ENCODE peak calls at places on chromosomes 12 and 14, in seven cellular contexts. V, K, I, A, U, T and E are unnamed samples. For H3K4me1, the result is how much of the 10 kb centered on the place peaks cover.

GRCh38 chr12:43349863-43350262 is 202.1 kb downstream of the ADAMTS20 start:
- DNase-seq in V (no peak), K (no peak), I (peak), A (peak), U (no peak), T (no peak), E (no peak)

GRCh38 chr12:1691123-1692007 is 495 bp downstream of the ADIPOR2 start:
- DNase-seq in V (no peak), K (peak), I (no peak), A (peak), U (no peak), T (peak), E (peak)

GRCh38 chr14:57982161-57982560 is 116.3 kb upstream of the SLC35F4 start:
- DNase-seq in V (no peak), K (no peak), I (no peak), A (no peak), U (no peak), T (no peak), E (no peak)

GRCh38 chr14:105529506-105530445 is 3.4 kb downstream of the TMEM121 start:
- DNase-seq in V (no peak), K (no peak), I (no peak), A (no peak), U (peak), T (no peak), E (no peak)

GRCh38 chr12:55060470-55060869 is 40.7 kb downstream of the NEUROD4 start:
- DNase-seq in V (peak), K (no peak), I (no peak), A (no peak), U (no peak), T (no peak), E (no peak)

GRCh38 chr14:23139874-23140273 is 20.8 kb upstream of the CEBPE start:
- DNase-seq in V (no peak), K (no peak), I (no peak), A (no peak), U (no peak), T (no peak), E (no peak)

GRCh38 chr12:103884316-103884715 is 43.3 kb upstream of the NT5DC3 start:
- DNase-seq in V (no peak), K (no peak), I (no peak), A (peak), U (peak), T (peak), E (no peak)

GRCh38 chr12:60494249-60494648 is 898.4 kb downstream of the SLC16A7 start:
- DNase-seq in V (no peak), K (peak), I (peak), A (peak), U (no peak), T (peak), E (peak)

GRCh38 chr14:68295316-68295816 is 475.8 kb downstream of the RAD51B start:
- DNase-seq in V (peak), K (no peak), I (peak), A (no peak), U (no peak), T (peak), E (peak)

GRCh38 chr12:44584625-44585024 is 291.5 kb downstream of the NELL2 start:
- DNase-seq in V (no peak), K (no peak), I (no peak), A (no peak), U (no peak), T (no peak), E (no peak)

GRCh38 chr12:98745578-98746391 is 100.7 kb downstream of the APAF1 start:
- DNase-seq in V (peak), K (no peak), I (no peak), A (peak), U (no peak), T (peak), E (no peak)

GRCh38 chr12:55891310-55891709 is 36.4 kb downstream of the PYM1 start:
- DNase-seq in V (no peak), K (no peak), I (no peak), A (no peak), U (no peak), T (no peak), E (no peak)

GRCh38 chr14:104820669-104821228 is 19.8 kb downstream of the ZBTB42 start:
- DNase-seq in V (peak), K (peak), I (no peak), A (peak), U (no peak), T (peak), E (peak)

GRCh38 chr14:54929556-54929955 is 26.9 kb upstream of the GCH1 start:
- DNase-seq in V (no peak), K (no peak), I (no peak), A (no peak), U (no peak), T (no peak), E (no peak)

GRCh38 chr14:57725399-57726077 is 140.4 kb downstream of the SLC35F4 start:
- DNase-seq in V (no peak), K (no peak), I (peak), A (peak), U (no peak), T (no peak), E (peak)

GRCh38 chr14:89466939-89467338 is 49.9 kb upstream of the FOXN3 start:
- DNase-seq in V (no peak), K (no peak), I (no peak), A (no peak), U (no peak), T (no peak), E (no peak)

GRCh38 chr12:12523229-12523628 is 39.4 kb downstream of the DUSP16 start:
- DNase-seq in V (no peak), K (no peak), I (no peak), A (no peak), U (no peak), T (no peak), E (no peak)

GRCh38 chr12:3904999-3905398 is 31.8 kb upstream of the PARP11 start:
- DNase-seq in V (no peak), K (no peak), I (no peak), A (no peak), U (no peak), T (no peak), E (no peak)

GRCh38 chr12:64889434-64890216 is 65.2 kb downstream of the TBC1D30 start:
- DNase-seq in V (peak), K (no peak), I (no peak), A (no peak), U (no peak), T (no peak), E (peak)

GRCh38 chr14:90630407-90630806 is 185.8 kb downstream of the TTC7B start:
- DNase-seq in V (no peak), K (no peak), I (no peak), A (no peak), U (no peak), T (no peak), E (no peak)
- H3K27ac ChIP-seq in V (no peak), K (no peak), I (no peak), A (no peak), U (no peak), T (no peak), E (no peak)

GRCh38 chr12:52182898-52183543 is 8.8 kb downstream of the KRT80 start:
- DNase-seq in V (no peak), K (no peak), I (no peak), A (no peak), U (no peak), T (no peak), E (no peak)
- H3K4me1 ChIP-seq in V (under half), K (half or more), I (half or more), A (under half), U (under half), T (under half), E (under half)

GRCh38 chr12:106841471-106842302 is 67.2 kb downstream of the RIC8B start:
- DNase-seq in V (no peak), K (peak), I (peak), A (peak), U (peak), T (peak), E (peak)

GRCh38 chr12:106837782-106838181 is 63.3 kb downstream of the RIC8B start:
- DNase-seq in V (no peak), K (no peak), I (no peak), A (no peak), U (no peak), T (no peak), E (no peak)

GRCh38 chr12:106845910-106846309 is 71.4 kb downstream of the RIC8B start:
- DNase-seq in V (no peak), K (no peak), I (no peak), A (peak), U (no peak), T (no peak), E (no peak)

GRCh38 chr12:106839343-106839742 is 64.9 kb downstream of the RIC8B start:
- DNase-seq in V (no peak), K (no peak), I (no peak), A (no peak), U (no peak), T (no peak), E (no peak)

GRCh38 chr12:106840217-106840616 is 65.7 kb downstream of the RIC8B start:
- DNase-seq in V (no peak), K (peak), I (no peak), A (peak), U (no peak), T (peak), E (no peak)
- H3K27ac ChIP-seq in V (no peak), K (peak), I (no peak), A (peak), U (peak), T (peak), E (no peak)

GRCh38 chr14:35952584-35952983 is 126.4 kb downstream of the BRMS1L start:
- DNase-seq in V (no peak), K (no peak), I (no peak), A (no peak), U (no peak), T (no peak), E (no peak)

GRCh38 chr14:35944847-35945246 is 118.7 kb downstream of the BRMS1L start:
- DNase-seq in V (peak), K (peak), I (peak), A (no peak), U (peak), T (no peak), E (peak)

GRCh38 chr14:35949933-35950332 is 123.8 kb downstream of the BRMS1L start:
- DNase-seq in V (no peak), K (no peak), I (no peak), A (no peak), U (no peak), T (no peak), E (no peak)
- H3K4me1 ChIP-seq in V (under half), K (under half), I (under half), A (under half), U (under half), T (under half), E (under half)

DNA sequence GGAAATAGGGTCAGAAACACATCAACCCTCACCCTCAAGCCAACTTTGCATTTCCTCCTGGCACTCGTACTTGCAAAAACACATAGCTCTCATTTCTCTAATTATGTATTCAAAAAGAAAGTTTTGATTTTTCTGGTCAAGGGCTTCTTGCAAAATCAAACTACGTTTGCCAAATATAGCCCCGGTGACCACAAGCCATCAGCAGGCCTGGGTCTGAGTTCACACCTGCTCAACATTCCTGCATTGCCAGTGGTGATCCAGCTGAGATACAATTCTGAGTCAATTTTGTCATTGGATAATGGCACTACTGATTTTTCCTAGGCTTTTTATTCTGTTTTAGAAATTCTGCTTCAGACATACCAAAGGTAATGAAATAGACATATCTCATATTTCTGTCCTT is 10.7 kb upstream of the BHLHE41 start:
- DNase-seq in V (no peak), K (no peak), I (no peak), A (no peak), U (no peak), T (no peak), E (no peak)
- H3K27ac ChIP-seq in V (no peak), K (no peak), I (no peak), A (no peak), U (no peak), T (no peak), E (no peak)

GRCh38 chr14:91398192-91398591 is 19.4 kb downstream of the CCDC88C start:
- DNase-seq in V (no peak), K (no peak), I (no peak), A (no peak), U (no peak), T (no peak), E (no peak)
- H3K4me1 ChIP-seq in V (under half), K (under half), I (under half), A (under half), U (half or more), T (under half), E (under half)

GRCh38 chr12:8629486-8630033 is 16.9 kb upstream of the AICDA start:
- DNase-seq in V (no peak), K (no peak), I (no peak), A (peak), U (no peak), T (peak), E (no peak)
- H3K27ac ChIP-seq in V (no peak), K (peak), I (no peak), A (peak), U (no peak), T (peak), E (no peak)

DNA sequence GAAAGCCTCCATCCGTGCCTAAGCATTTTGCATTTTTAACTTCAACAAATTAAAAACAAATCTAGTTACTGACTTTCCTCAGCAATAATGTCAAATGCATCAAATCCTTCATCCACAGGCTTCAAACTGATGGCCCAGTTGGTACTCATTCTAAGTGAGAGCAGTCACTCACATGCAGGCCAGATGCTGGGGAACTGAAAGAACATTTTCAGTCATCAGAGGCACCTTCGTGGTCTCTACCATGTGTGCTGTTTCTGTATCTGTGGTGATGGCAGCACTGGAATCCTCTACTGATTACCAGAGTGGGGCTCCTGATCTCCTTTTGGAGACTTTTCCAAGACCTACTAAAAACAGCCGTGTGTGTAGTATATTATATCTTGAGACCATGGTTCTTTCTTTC is 145.2 kb downstream of the PRIMA1 start:
- DNase-seq in V (no peak), K (no peak), I (no peak), A (no peak), U (no peak), T (no peak), E (no peak)
- H3K4me1 ChIP-seq in V (under half), K (under half), I (under half), A (under half), U (under half), T (under half), E (under half)